ENCODE peak calls at places on chromosomes 16 and 17, in nine cellular contexts. S, Z, G, E, K, J, N, D and Q are unnamed samples.

GRCh38 chr16:89615596-89616090 is 2.2 kb downstream of the DPEP1 start:
- DNase-seq in S (peak; percentile 47), Z (no peak), G (peak; percentile 52), E (peak; percentile 88), K (no peak), J (no peak), N (no peak), D (no peak), Q (no peak)

GRCh38 chr16:88815901-88816589 is 4.3 kb upstream of the APRT start:
- DNase-seq in S (peak; percentile 37), Z (peak; percentile 59), G (peak; percentile 78), E (peak; percentile 91), K (no peak), J (no peak), N (peak; percentile 50), D (no peak), Q (no peak)

GRCh38 chr17:35627417-35627816 is 40.3 kb downstream of the AP2B1 start:
- DNase-seq in S (no peak), Z (no peak), G (no peak), E (no peak), K (no peak), J (no peak), N (no peak), D (no peak), Q (no peak)

GRCh38 chr16:56190903-56191806 is at the start of gene GNAO1:
- DNase-seq in S (peak; percentile 46), Z (peak; percentile 60), G (peak; percentile 91), E (peak; percentile 88), K (peak; percentile 89), J (no peak), N (peak; percentile 77), D (peak; percentile 81), Q (peak; percentile 43)

GRCh38 chr16:2081685-2082084 is 33.9 kb downstream of the TSC2 start:
- DNase-seq in S (no peak), Z (no peak), G (no peak), E (no peak), K (no peak), J (no peak), N (no peak), D (no peak), Q (no peak)

GRCh38 chr17:64707077-64707591 is 45.0 kb upstream of the SMURF2 start:
- DNase-seq in S (peak; percentile 98), Z (no peak), G (peak; percentile 69), E (peak; percentile 66), K (peak; percentile 93), J (peak; percentile 99), N (peak; percentile 91), D (peak; percentile 92), Q (peak; percentile 99)

GRCh38 chr16:56513972-56514371 is 5.9 kb downstream of the BBS2 start:
- DNase-seq in S (peak; percentile 51), Z (peak; percentile 58), G (peak; percentile 37), E (peak; percentile 62), K (no peak), J (peak; percentile 29), N (peak; percentile 68), D (no peak), Q (peak; percentile 77)

GRCh38 chr16:67537636-67538591 is 9.3 kb downstream of the RIPOR1 start:
- DNase-seq in S (no peak), Z (peak; percentile 68), G (no peak), E (peak; percentile 78), K (peak; percentile 93), J (no peak), N (no peak), D (peak; percentile 79), Q (no peak)

GRCh38 chr16:57590654-57591085 is 37.8 kb upstream of the ADGRG1 start:
- DNase-seq in S (peak; percentile 63), Z (no peak), G (no peak), E (no peak), K (peak; percentile 39), J (no peak), N (peak; percentile 48), D (no peak), Q (peak; percentile 57)

GRCh38 chr17:31388770-31389672 is 2.5 kb upstream of the RAB11FIP4 start:
- DNase-seq in S (peak; percentile 82), Z (peak; percentile 41), G (peak; percentile 40), E (peak; percentile 89), K (no peak), J (no peak), N (peak; percentile 39), D (no peak), Q (no peak)

GRCh38 chr17:31907342-31907975 is 6.0 kb upstream of the UTP6 start:
- DNase-seq in S (no peak), Z (peak; percentile 34), G (peak; percentile 18), E (peak; percentile 63), K (no peak), J (peak; percentile 21), N (peak; percentile 5), D (no peak), Q (peak; percentile 59)

GRCh38 chr16:59400830-59401229 is 666.7 kb upstream of the GOT2 start:
- DNase-seq in S (no peak), Z (no peak), G (no peak), E (no peak), K (no peak), J (no peak), N (no peak), D (no peak), Q (no peak)

GRCh38 chr17:48002920-48003685 is 32.2 kb downstream of the CDK5RAP3 start:
- DNase-seq in S (no peak), Z (no peak), G (peak; percentile 96), E (peak; percentile 85), K (no peak), J (no peak), N (peak; percentile 97), D (no peak), Q (no peak)

GRCh38 chr17:31392002-31392855 is 754 bp downstream of the RAB11FIP4 start:
- DNase-seq in S (no peak), Z (no peak), G (no peak), E (peak; percentile 63), K (no peak), J (no peak), N (no peak), D (no peak), Q (no peak)

GRCh38 chr17:79573196-79573929 is 37.5 kb downstream of the RBFOX3 start:
- DNase-seq in S (no peak), Z (no peak), G (no peak), E (no peak), K (peak; percentile 26), J (no peak), N (no peak), D (no peak), Q (peak; percentile 1)

GRCh38 chr17:27466748-27467375 is 10.6 kb downstream of the KSR1 start:
- DNase-seq in S (no peak), Z (peak; percentile 43), G (no peak), E (no peak), K (no peak), J (no peak), N (no peak), D (no peak), Q (no peak)

GRCh38 chr16:2035431-2036199 is 8.9 kb downstream of the NHERF2 start:
- DNase-seq in S (no peak), Z (peak; percentile 10), G (peak; percentile 77), E (peak; percentile 65), K (peak; percentile 93), J (peak; percentile 43), N (peak; percentile 38), D (no peak), Q (peak; percentile 70)

GRCh38 chr16:72427001-72427785 is 255.2 kb upstream of the PMFBP1 start:
- DNase-seq in S (no peak), Z (no peak), G (no peak), E (no peak), K (no peak), J (no peak), N (no peak), D (no peak), Q (no peak)

GRCh38 chr17:62672957-62673356 is 45.5 kb downstream of the MRC2 start:
- DNase-seq in S (no peak), Z (no peak), G (no peak), E (no peak), K (no peak), J (no peak), N (no peak), D (peak; percentile 14), Q (no peak)

DNA sequence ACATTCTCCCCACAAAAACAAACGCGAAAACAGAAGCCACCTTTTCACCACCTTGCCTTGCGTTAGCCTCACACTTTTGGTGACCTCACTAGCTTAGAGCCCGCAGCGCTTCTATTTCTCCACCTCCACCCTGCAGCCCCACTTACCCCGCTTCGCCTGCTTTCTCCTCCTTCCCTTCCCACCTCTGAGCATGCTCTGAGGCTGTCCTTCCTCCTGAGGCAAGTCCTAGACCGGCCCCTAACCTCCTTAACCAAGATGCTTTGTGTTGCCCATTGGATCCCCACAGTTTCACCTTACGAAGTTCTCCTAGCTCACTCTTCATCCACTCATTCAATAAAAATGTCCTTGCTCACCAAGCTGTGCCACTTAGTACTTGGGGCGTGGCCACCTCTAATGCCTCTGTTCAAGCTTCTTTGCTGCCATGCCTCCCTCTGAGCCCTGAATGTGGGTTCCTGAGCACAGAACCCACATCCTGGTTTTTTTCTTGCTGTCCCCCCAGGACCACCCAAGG is 1.3 kb downstream of the GNGT2 start:
- DNase-seq in S (no peak), Z (peak; percentile 61), G (no peak), E (no peak), K (no peak), J (no peak), N (no peak), D (no peak), Q (no peak)
- H3K4me3 ChIP-seq in S (no peak overlapping the region), Z (peak overlapping the region; percentile 86), G (no peak overlapping the region), E (no peak overlapping the region), K (no peak overlapping the region), J (no peak overlapping the region), N (no peak overlapping the region), D (no peak overlapping the region), Q (no peak overlapping the region)

GRCh38 chr17:49180303-49180702 is 30.1 kb downstream of the GNGT2 start:
- DNase-seq in S (peak; percentile 79), Z (peak; percentile 61), G (peak; percentile 72), E (peak; percentile 92), K (peak; percentile 69), J (no peak), N (peak; percentile 87), D (peak; percentile 70), Q (peak; percentile 64)
- TF ChIP-seq CTCF in S (peak; percentile 85), Z (peak; percentile 89), G (peak; percentile 92), E (peak; percentile 82), K (peak; percentile 73), J (peak; percentile 82), N (peak; percentile 94), D (peak; percentile 72), Q (peak; percentile 91)

GRCh38 chr17:50167371-50167770 is 1.6 kb downstream of the SGCA start:
- DNase-seq in S (no peak), Z (no peak), G (no peak), E (no peak), K (peak; percentile 48), J (no peak), N (no peak), D (peak; percentile 48), Q (no peak)
- H3K4me3 ChIP-seq in S (no peak overlapping the region), Z (no peak overlapping the region), G (no peak overlapping the region), E (no peak overlapping the region), K (no peak overlapping the region), J (no peak overlapping the region), N (no peak overlapping the region), D (peak overlapping the region; percentile 71), Q (no peak overlapping the region)

GRCh38 chr17:76005263-76006149 is 4.9 kb downstream of the CDK3 start:
- DNase-seq in S (peak; percentile 83), Z (peak; percentile 73), G (peak; percentile 88), E (peak; percentile 99), K (peak; percentile 78), J (no peak), N (peak; percentile 79), D (peak; percentile 84), Q (peak; percentile 82)
- TF ChIP-seq CTCF in S (peak; percentile 94), Z (no peak), G (peak; percentile 72), E (peak; percentile 91), K (peak; percentile 55), J (peak; percentile 66), N (peak; percentile 82), D (peak; percentile 77), Q (peak; percentile 64)

GRCh38 chr17:57784226-57784895 is 39.3 kb upstream of the CCDC182 start:
- DNase-seq in S (no peak), Z (no peak), G (no peak), E (peak; percentile 51), K (no peak), J (no peak), N (no peak), D (no peak), Q (no peak)
- H3K4me3 ChIP-seq in S (no peak overlapping the region), Z (no peak overlapping the region), G (no peak overlapping the region), E (no peak overlapping the region), K (no peak overlapping the region), J (no peak overlapping the region), N (no peak overlapping the region), D (no peak overlapping the region), Q (no peak overlapping the region)